ENCODE peak calls at places on chromosomes 4 and X, in nine cellular contexts. One of them, this sample, is unnamed.

GRCh38 chr4:57113870-57114269 is 3.7 kb upstream of the IGFBP7 start:
- DNase-seq in GM13976: no peak
- DNase-seq in fibroblast of mammary gland: no peak
- DNase-seq in sigmoid colon: no peak
- DNase-seq in nephron progenitor cell: no peak
- DNase-seq in RWPE2: no peak
- DNase-seq in BE2C: no peak
- DNase-seq in GM06990: no peak
- DNase-seq in lower leg skin: no peak
- DNase-seq in this sample: no peak

GRCh38 chr4:158750379-158750778 is 18.4 kb upstream of the FNIP2 start:
- DNase-seq in GM13976: no peak
- DNase-seq in fibroblast of mammary gland: peak; percentile 55
- DNase-seq in sigmoid colon: no peak
- DNase-seq in nephron progenitor cell: no peak
- DNase-seq in RWPE2: no peak
- DNase-seq in BE2C: no peak
- DNase-seq in GM06990: no peak
- DNase-seq in lower leg skin: no peak
- DNase-seq in this sample: no peak

GRCh38 chr4:77852892-77853495 is 9.6 kb upstream of the MRPL1 start:
- DNase-seq in GM13976: peak; percentile 63
- DNase-seq in fibroblast of mammary gland: no peak
- DNase-seq in sigmoid colon: no peak
- DNase-seq in nephron progenitor cell: no peak
- DNase-seq in RWPE2: no peak
- DNase-seq in BE2C: no peak
- DNase-seq in GM06990: peak; percentile 14
- DNase-seq in lower leg skin: no peak
- DNase-seq in this sample: no peak

GRCh38 chrX:153812220-153812619 is 17.8 kb downstream of the SSR4 start:
- DNase-seq in GM13976: no peak
- DNase-seq in fibroblast of mammary gland: no peak
- DNase-seq in sigmoid colon: no peak
- DNase-seq in nephron progenitor cell: no peak
- DNase-seq in RWPE2: no peak
- DNase-seq in BE2C: no peak
- DNase-seq in GM06990: no peak
- DNase-seq in lower leg skin: no peak
- DNase-seq in this sample: no peak

GRCh38 chr4:138251904-138252303 is 9.8 kb upstream of the SLC7A11 start:
- DNase-seq in GM13976: no peak
- DNase-seq in fibroblast of mammary gland: no peak
- DNase-seq in sigmoid colon: no peak
- DNase-seq in nephron progenitor cell: no peak
- DNase-seq in RWPE2: no peak
- DNase-seq in BE2C: no peak
- DNase-seq in GM06990: no peak
- DNase-seq in lower leg skin: no peak
- DNase-seq in this sample: no peak

GRCh38 chr4:3030551-3031356 is 43.6 kb downstream of the HTT-AS start:
- DNase-seq in GM13976: no peak
- DNase-seq in fibroblast of mammary gland: no peak
- DNase-seq in sigmoid colon: no peak
- DNase-seq in nephron progenitor cell: no peak
- DNase-seq in RWPE2: no peak
- DNase-seq in BE2C: no peak
- DNase-seq in GM06990: no peak
- DNase-seq in lower leg skin: no peak
- DNase-seq in this sample: no peak

GRCh38 chr4:123116412-123116811 is 194.0 kb upstream of the NUDT6 start:
- DNase-seq in GM13976: no peak
- DNase-seq in fibroblast of mammary gland: no peak
- DNase-seq in sigmoid colon: no peak
- DNase-seq in nephron progenitor cell: no peak
- DNase-seq in RWPE2: no peak
- DNase-seq in BE2C: no peak
- DNase-seq in GM06990: no peak
- DNase-seq in lower leg skin: no peak
- DNase-seq in this sample: peak; percentile 15

GRCh38 chrX:70030242-70030823 is 19.4 kb downstream of the AWAT2 start:
- DNase-seq in GM13976: peak; percentile 55
- DNase-seq in fibroblast of mammary gland: peak; percentile 69
- DNase-seq in sigmoid colon: no peak
- DNase-seq in nephron progenitor cell: peak; percentile 52
- DNase-seq in RWPE2: no peak
- DNase-seq in BE2C: peak; percentile 41
- DNase-seq in GM06990: no peak
- DNase-seq in lower leg skin: no peak
- DNase-seq in this sample: peak; percentile 16

GRCh38 chrX:45774961-45775360 is 574.3 kb upstream of the DIPK2B start:
- DNase-seq in GM13976: no peak
- DNase-seq in fibroblast of mammary gland: peak; percentile 95
- DNase-seq in sigmoid colon: peak; percentile 68
- DNase-seq in nephron progenitor cell: no peak
- DNase-seq in RWPE2: no peak
- DNase-seq in BE2C: no peak
- DNase-seq in GM06990: no peak
- DNase-seq in lower leg skin: no peak
- DNase-seq in this sample: peak; percentile 91

GRCh38 chrX:84469226-84469625 is 33.0 kb downstream of the HDX start:
- DNase-seq in GM13976: no peak
- DNase-seq in fibroblast of mammary gland: peak; percentile 64
- DNase-seq in sigmoid colon: no peak
- DNase-seq in nephron progenitor cell: no peak
- DNase-seq in RWPE2: no peak
- DNase-seq in BE2C: peak; percentile 28
- DNase-seq in GM06990: no peak
- DNase-seq in lower leg skin: no peak
- DNase-seq in this sample: no peak

GRCh38 chr4:189845145-189845846 is 95.4 kb upstream of the FRG1 start:
- DNase-seq in GM13976: no peak
- DNase-seq in fibroblast of mammary gland: peak; percentile 77
- DNase-seq in sigmoid colon: no peak
- DNase-seq in nephron progenitor cell: no peak
- DNase-seq in RWPE2: no peak
- DNase-seq in BE2C: no peak
- DNase-seq in GM06990: no peak
- DNase-seq in lower leg skin: no peak
- DNase-seq in this sample: peak; percentile 20

GRCh38 chr4:17385403-17385802 is 126.5 kb downstream of the QDPR start:
- DNase-seq in GM13976: peak; percentile 22
- DNase-seq in fibroblast of mammary gland: peak; percentile 42
- DNase-seq in sigmoid colon: no peak
- DNase-seq in nephron progenitor cell: no peak
- DNase-seq in RWPE2: no peak
- DNase-seq in BE2C: no peak
- DNase-seq in GM06990: peak; percentile 1
- DNase-seq in lower leg skin: no peak
- DNase-seq in this sample: peak; percentile 8

GRCh38 chrX:11080721-11081120 is 30.4 kb upstream of the HCCS start:
- DNase-seq in GM13976: no peak
- DNase-seq in fibroblast of mammary gland: no peak
- DNase-seq in sigmoid colon: no peak
- DNase-seq in nephron progenitor cell: no peak
- DNase-seq in RWPE2: no peak
- DNase-seq in BE2C: no peak
- DNase-seq in GM06990: no peak
- DNase-seq in lower leg skin: no peak
- DNase-seq in this sample: no peak

GRCh38 chrX:71935542-71935941 is 24.9 kb downstream of the NHSL2 start:
- DNase-seq in GM13976: no peak
- DNase-seq in fibroblast of mammary gland: no peak
- DNase-seq in sigmoid colon: peak; percentile 81
- DNase-seq in nephron progenitor cell: no peak
- DNase-seq in RWPE2: no peak
- DNase-seq in BE2C: no peak
- DNase-seq in GM06990: no peak
- DNase-seq in lower leg skin: no peak
- DNase-seq in this sample: no peak

GRCh38 chr4:96305030-96305429 is 465.1 kb downstream of the PDHA2 start:
- DNase-seq in GM13976: no peak
- DNase-seq in fibroblast of mammary gland: no peak
- DNase-seq in sigmoid colon: no peak
- DNase-seq in nephron progenitor cell: no peak
- DNase-seq in RWPE2: no peak
- DNase-seq in BE2C: no peak
- DNase-seq in GM06990: no peak
- DNase-seq in lower leg skin: no peak
- DNase-seq in this sample: no peak

GRCh38 chrX:121336831-121337421 is 289.5 kb downstream of the GLUD2 start:
- DNase-seq in GM13976: no peak
- DNase-seq in fibroblast of mammary gland: no peak
- DNase-seq in sigmoid colon: no peak
- DNase-seq in nephron progenitor cell: no peak
- DNase-seq in RWPE2: no peak
- DNase-seq in BE2C: no peak
- DNase-seq in GM06990: no peak
- DNase-seq in lower leg skin: no peak
- DNase-seq in this sample: no peak

DNA sequence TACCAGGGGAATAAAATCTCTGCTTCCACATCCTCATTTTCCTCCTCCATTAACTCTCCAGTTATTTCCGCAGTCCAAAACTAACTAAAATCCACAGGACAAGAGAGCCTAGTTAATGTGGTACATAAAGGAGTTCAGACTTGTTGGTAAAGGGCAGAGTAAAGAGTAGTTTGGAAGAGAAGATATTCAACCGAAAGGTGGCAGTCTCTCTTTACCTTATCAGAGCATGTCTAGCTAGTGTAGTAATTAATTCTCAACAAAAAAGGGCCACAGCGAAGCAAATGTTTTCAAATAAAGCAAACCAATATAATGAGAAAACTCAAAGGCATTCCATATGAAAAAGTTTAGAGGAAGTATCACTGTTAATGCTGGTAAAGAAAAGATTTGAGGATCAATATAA is 286.5 kb downstream of the GLUD2 start:
- DNase-seq in GM13976: peak; percentile 8
- DNase-seq in fibroblast of mammary gland: peak; percentile 0
- DNase-seq in sigmoid colon: no peak
- DNase-seq in nephron progenitor cell: no peak
- DNase-seq in RWPE2: no peak
- DNase-seq in BE2C: no peak
- DNase-seq in GM06990: no peak
- DNase-seq in lower leg skin: no peak
- DNase-seq in this sample: no peak
- TF ChIP-seq CTCF in GM13976: peak; percentile 16
- TF ChIP-seq CTCF in fibroblast of mammary gland: no peak
- TF ChIP-seq CTCF in sigmoid colon: no peak
- TF ChIP-seq CTCF in nephron progenitor cell: no peak
- TF ChIP-seq CTCF in RWPE2: peak; percentile 7
- TF ChIP-seq CTCF in BE2C: no peak
- TF ChIP-seq CTCF in GM06990: no peak
- TF ChIP-seq CTCF in lower leg skin: no peak
- TF ChIP-seq CTCF in this sample: no peak

GRCh38 chr4:6688879-6689505 is 4.7 kb upstream of the S100P start:
- DNase-seq in GM13976: peak; percentile 87
- DNase-seq in fibroblast of mammary gland: peak; percentile 89
- DNase-seq in sigmoid colon: no peak
- DNase-seq in nephron progenitor cell: no peak
- DNase-seq in RWPE2: peak; percentile 85
- DNase-seq in BE2C: peak; percentile 74
- DNase-seq in GM06990: no peak
- DNase-seq in lower leg skin: peak; percentile 87
- DNase-seq in this sample: peak; percentile 73
- TF ChIP-seq CTCF in GM13976: no peak
- TF ChIP-seq CTCF in fibroblast of mammary gland: no peak
- TF ChIP-seq CTCF in sigmoid colon: no peak
- TF ChIP-seq CTCF in nephron progenitor cell: no peak
- TF ChIP-seq CTCF in RWPE2: no peak
- TF ChIP-seq CTCF in BE2C: no peak
- TF ChIP-seq CTCF in GM06990: no peak
- TF ChIP-seq CTCF in lower leg skin: no peak
- TF ChIP-seq CTCF in this sample: no peak

DNA sequence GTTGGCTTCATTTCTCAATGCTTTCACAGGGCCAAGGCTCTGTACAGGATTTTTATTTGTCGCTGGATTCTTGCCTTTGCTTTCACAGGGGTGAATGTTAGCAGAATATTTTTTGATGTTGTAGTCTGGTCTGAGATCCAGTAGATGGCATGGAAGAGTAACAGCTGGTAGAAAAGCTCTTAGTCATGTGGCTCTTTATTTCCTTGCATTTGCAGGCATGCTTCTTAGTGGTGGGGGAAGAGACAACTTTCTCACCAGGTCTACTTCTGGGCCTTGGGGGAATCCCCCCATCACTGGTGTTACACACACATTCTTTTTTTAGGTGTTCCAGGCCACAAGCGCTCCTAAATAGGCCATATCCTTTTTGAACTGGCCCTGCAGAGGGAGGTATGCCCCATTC is 58.2 kb upstream of the DKK2 start:
- DNase-seq in GM13976: peak; percentile 26
- DNase-seq in fibroblast of mammary gland: peak; percentile 64
- DNase-seq in sigmoid colon: no peak
- DNase-seq in nephron progenitor cell: no peak
- DNase-seq in RWPE2: no peak
- DNase-seq in BE2C: no peak
- DNase-seq in GM06990: no peak
- DNase-seq in lower leg skin: no peak
- DNase-seq in this sample: peak; percentile 69
- TF ChIP-seq CTCF in GM13976: no peak
- TF ChIP-seq CTCF in fibroblast of mammary gland: peak; percentile 73
- TF ChIP-seq CTCF in sigmoid colon: no peak
- TF ChIP-seq CTCF in nephron progenitor cell: no peak
- TF ChIP-seq CTCF in RWPE2: peak; percentile 64
- TF ChIP-seq CTCF in BE2C: peak; percentile 48
- TF ChIP-seq CTCF in GM06990: peak; percentile 25
- TF ChIP-seq CTCF in lower leg skin: no peak
- TF ChIP-seq CTCF in this sample: peak; percentile 56

GRCh38 chr4:103207673-103208072 is 9.5 kb upstream of the CENPE start:
- DNase-seq in GM13976: no peak
- DNase-seq in fibroblast of mammary gland: peak; percentile 2
- DNase-seq in sigmoid colon: no peak
- DNase-seq in nephron progenitor cell: no peak
- DNase-seq in RWPE2: no peak
- DNase-seq in BE2C: peak; percentile 24
- DNase-seq in GM06990: no peak
- DNase-seq in lower leg skin: no peak
- DNase-seq in this sample: no peak

GRCh38 chr4:103201254-103201653 is 3.1 kb upstream of the CENPE start:
- DNase-seq in GM13976: no peak
- DNase-seq in fibroblast of mammary gland: no peak
- DNase-seq in sigmoid colon: no peak
- DNase-seq in nephron progenitor cell: no peak
- DNase-seq in RWPE2: no peak
- DNase-seq in BE2C: no peak
- DNase-seq in GM06990: no peak
- DNase-seq in lower leg skin: no peak
- DNase-seq in this sample: no peak

GRCh38 chr4:103201724-103202123 is 3.6 kb upstream of the CENPE start:
- DNase-seq in GM13976: no peak
- DNase-seq in fibroblast of mammary gland: no peak
- DNase-seq in sigmoid colon: no peak
- DNase-seq in nephron progenitor cell: no peak
- DNase-seq in RWPE2: no peak
- DNase-seq in BE2C: no peak
- DNase-seq in GM06990: no peak
- DNase-seq in lower leg skin: no peak
- DNase-seq in this sample: no peak

GRCh38 chr4:103199009-103199408 is 866 bp upstream of the CENPE start:
- DNase-seq in GM13976: no peak
- DNase-seq in fibroblast of mammary gland: no peak
- DNase-seq in sigmoid colon: no peak
- DNase-seq in nephron progenitor cell: no peak
- DNase-seq in RWPE2: no peak
- DNase-seq in BE2C: no peak
- DNase-seq in GM06990: no peak
- DNase-seq in lower leg skin: peak; percentile 71
- DNase-seq in this sample: no peak

GRCh38 chr4:103204114-103204513 is 6.0 kb upstream of the CENPE start:
- DNase-seq in GM13976: no peak
- DNase-seq in fibroblast of mammary gland: peak; percentile 30
- DNase-seq in sigmoid colon: no peak
- DNase-seq in nephron progenitor cell: no peak
- DNase-seq in RWPE2: no peak
- DNase-seq in BE2C: no peak
- DNase-seq in GM06990: no peak
- DNase-seq in lower leg skin: no peak
- DNase-seq in this sample: peak; percentile 3
- TF ChIP-seq CTCF in GM13976: no peak
- TF ChIP-seq CTCF in fibroblast of mammary gland: peak; percentile 44
- TF ChIP-seq CTCF in sigmoid colon: no peak
- TF ChIP-seq CTCF in nephron progenitor cell: no peak
- TF ChIP-seq CTCF in RWPE2: peak; percentile 75
- TF ChIP-seq CTCF in BE2C: peak; percentile 51
- TF ChIP-seq CTCF in GM06990: peak; percentile 17
- TF ChIP-seq CTCF in lower leg skin: no peak
- TF ChIP-seq CTCF in this sample: peak; percentile 22

This sample was measured in foreskin fibroblast.